ENCODE peak calls at places on chromosomes 12 and 14, in six cellular contexts. R, A, V, Q, W and G are unnamed samples. For H3K4me1, the result is how much of the 10 kb centered on the place peaks cover.

GRCh38 chr14:89171168-89171567 is 245.9 kb downstream of the FOXN3 start:
- DNase-seq in R (no peak), A (no peak), V (no peak), Q (no peak), W (no peak), G (no peak)

GRCh38 chr14:99079061-99079727 is 192.8 kb downstream of the BCL11B start:
- DNase-seq in R (no peak), A (no peak), V (no peak), Q (no peak), W (no peak), G (no peak)

GRCh38 chr12:123049398-123050250 is 69.1 kb downstream of the ARL6IP4 start:
- DNase-seq in R (no peak), A (no peak), V (no peak), Q (no peak), W (no peak), G (no peak)

GRCh38 chr12:52949413-52950331 is 754 bp downstream of the KRT18 start:
- DNase-seq in R (peak), A (no peak), V (no peak), Q (peak), W (peak), G (peak)

GRCh38 chr12:5549011-5549410 is 117.1 kb downstream of the NTF3 start:
- DNase-seq in R (no peak), A (no peak), V (no peak), Q (no peak), W (no peak), G (no peak)

GRCh38 chr14:50967104-50967503 is 22.8 kb upstream of the PYGL start:
- DNase-seq in R (no peak), A (no peak), V (no peak), Q (no peak), W (no peak), G (no peak)

GRCh38 chr12:68971404-68971803 is 38.4 kb upstream of the CPM start:
- DNase-seq in R (no peak), A (no peak), V (no peak), Q (no peak), W (no peak), G (no peak)

GRCh38 chr12:75489187-75489586 is 8.6 kb downstream of the GLIPR1 start:
- DNase-seq in R (no peak), A (no peak), V (no peak), Q (no peak), W (no peak), G (no peak)

GRCh38 chr14:36617824-36618223 is 35.4 kb upstream of the NKX2-8 start:
- DNase-seq in R (no peak), A (no peak), V (no peak), Q (no peak), W (no peak), G (no peak)

GRCh38 chr12:101939856-101940265 is 62.5 kb downstream of the DRAM1 start:
- DNase-seq in R (peak), A (peak), V (peak), Q (no peak), W (no peak), G (peak)

GRCh38 chr14:21317433-21317832 is 37.5 kb downstream of the RPGRIP1 start:
- DNase-seq in R (no peak), A (no peak), V (no peak), Q (no peak), W (no peak), G (no peak)

GRCh38 chr14:23478109-23478698 is 8.7 kb downstream of the NGDN start:
- DNase-seq in R (peak), A (peak), V (no peak), Q (peak), W (no peak), G (peak)

GRCh38 chr12:6872073-6873048 is 742 bp downstream of the SPSB2 start:
- DNase-seq in R (peak), A (peak), V (peak), Q (peak), W (peak), G (peak)

GRCh38 chr12:85765443-85765842 is 70.8 kb downstream of the RASSF9 start:
- DNase-seq in R (no peak), A (no peak), V (no peak), Q (no peak), W (no peak), G (peak)

DNA sequence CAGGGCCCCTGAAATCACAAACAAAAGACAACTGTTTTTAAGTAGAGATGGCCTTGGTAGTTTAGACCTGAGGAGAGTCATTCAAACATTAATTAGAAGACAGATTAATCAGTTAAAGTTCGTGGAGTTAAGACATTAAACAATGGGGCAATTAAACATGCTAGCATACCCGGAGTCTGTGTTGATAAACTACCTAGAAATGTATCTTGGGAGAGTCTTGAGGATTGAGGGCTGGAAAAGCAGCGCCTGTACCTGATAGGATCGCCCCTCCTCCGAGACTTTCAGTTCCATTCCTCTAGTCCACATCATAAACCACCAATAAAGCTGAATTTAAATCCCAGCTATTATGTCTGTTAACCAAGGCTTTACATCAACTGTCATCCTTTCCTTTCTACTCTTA is 1.0 kb upstream of the KRAS start:
- DNase-seq in R (no peak), A (no peak), V (no peak), Q (no peak), W (no peak), G (no peak)
- H3K4me1 ChIP-seq in R (half or more), A (under half), V (under half), Q (under half), W (under half), G (under half)

DNA sequence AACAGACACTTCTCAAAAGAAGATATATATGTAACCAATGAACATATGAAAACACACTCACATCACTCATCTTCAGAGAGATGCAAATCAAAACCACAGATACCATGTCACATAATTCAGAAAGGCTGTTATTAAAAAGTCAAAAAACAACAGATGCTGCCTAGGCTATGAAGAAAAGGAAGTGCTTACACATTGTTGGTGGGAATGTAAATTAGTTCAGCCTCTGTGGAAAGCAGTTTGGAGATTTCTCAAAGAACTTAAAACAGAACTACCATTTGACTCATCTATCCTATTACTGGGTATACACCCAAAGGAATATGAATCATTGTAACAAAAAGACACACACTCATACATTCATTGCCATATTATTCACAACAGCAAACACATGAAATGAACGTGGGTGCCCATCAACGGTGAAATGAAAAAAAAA is 35.1 kb downstream of the EIF2S3B start:
- DNase-seq in R (no peak), A (no peak), V (no peak), Q (no peak), W (no peak), G (no peak)
- H3K27ac ChIP-seq in R (no peak), A (no peak), V (no peak), Q (no peak), W (no peak), G (no peak)

DNA sequence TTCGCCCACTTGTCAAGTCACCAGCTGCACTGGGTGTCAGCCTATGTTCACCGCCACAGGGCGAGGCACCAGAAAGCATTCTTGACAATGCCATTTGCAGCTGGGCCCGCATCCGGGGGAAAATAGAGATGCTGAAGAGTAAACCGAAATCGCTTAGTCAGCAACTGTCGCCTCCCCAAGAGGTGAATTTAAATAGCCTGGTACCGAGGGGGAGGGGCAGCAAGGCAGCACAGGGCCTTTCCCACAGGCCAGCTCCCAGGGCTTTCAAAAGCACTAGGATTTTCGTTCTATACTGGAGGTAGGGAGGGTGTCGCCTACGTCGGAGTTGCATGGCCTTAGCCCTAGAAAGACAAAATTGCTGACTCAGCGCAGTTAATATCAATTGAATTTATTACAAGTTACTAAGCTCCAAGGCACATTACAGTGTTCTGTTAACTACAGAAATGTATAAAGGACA is 4.3 kb downstream of the IRF2BPL start:
- DNase-seq in R (no peak), A (peak), V (no peak), Q (peak), W (no peak), G (peak)
- H3K4me3 ChIP-seq in R (peak), A (no peak), V (peak), Q (peak), W (peak), G (no peak)

GRCh38 chr14:68664225-68664681 is 128.6 kb downstream of the ZFP36L1 start:
- DNase-seq in R (no peak), A (no peak), V (no peak), Q (no peak), W (no peak), G (no peak)
- H3K4me1 ChIP-seq in R (half or more), A (under half), V (under half), Q (half or more), W (under half), G (under half)

GRCh38 chr14:102076793-102077759 is 9.8 kb downstream of the HSP90AA1 start:
- DNase-seq in R (no peak), A (no peak), V (no peak), Q (no peak), W (no peak), G (no peak)

GRCh38 chr14:102078344-102078743 is 8.5 kb downstream of the HSP90AA1 start:
- DNase-seq in R (no peak), A (no peak), V (no peak), Q (no peak), W (no peak), G (no peak)

GRCh38 chr14:102075155-102075554 is 11.7 kb downstream of the HSP90AA1 start:
- DNase-seq in R (no peak), A (no peak), V (no peak), Q (no peak), W (no peak), G (no peak)

GRCh38 chr14:102071283-102071998 is 15.4 kb downstream of the HSP90AA1 start:
- DNase-seq in R (no peak), A (no peak), V (no peak), Q (no peak), W (no peak), G (no peak)

GRCh38 chr14:102074415-102074964 is 12.4 kb downstream of the HSP90AA1 start:
- DNase-seq in R (no peak), A (no peak), V (no peak), Q (no peak), W (no peak), G (no peak)
- H3K27ac ChIP-seq in R (no peak), A (no peak), V (no peak), Q (no peak), W (no peak), G (no peak)

GRCh38 chr14:68522510-68523325 is 270.1 kb downstream of the ZFP36L1 start:
- DNase-seq in R (no peak), A (no peak), V (peak), Q (no peak), W (no peak), G (no peak)
- H3K4me3 ChIP-seq in R (no peak), A (no peak), V (no peak), Q (no peak), W (no peak), G (no peak)

DNA sequence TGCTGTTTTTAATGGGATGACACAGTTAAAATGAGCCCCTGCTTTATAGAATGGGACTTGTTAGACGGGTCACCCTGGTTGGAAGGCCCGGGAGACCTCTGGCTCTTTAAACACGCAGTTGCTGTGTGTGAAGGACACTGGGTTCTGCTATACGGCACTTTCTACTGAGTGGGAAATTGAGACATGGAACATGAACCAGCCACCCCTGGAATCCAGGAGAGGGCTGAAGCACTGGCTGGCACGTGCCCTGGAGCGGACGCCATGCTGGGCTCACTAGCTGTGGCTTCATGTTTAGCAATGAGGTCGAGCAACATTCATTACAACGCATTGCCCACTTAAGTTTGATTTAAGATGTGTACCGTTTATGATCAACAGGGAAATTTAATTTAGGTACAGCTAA is 23.9 kb downstream of the CACNA1C start:
- DNase-seq in R (no peak), A (no peak), V (no peak), Q (no peak), W (no peak), G (no peak)
- H3K4me1 ChIP-seq in R (under half), A (under half), V (under half), Q (under half), W (under half), G (under half)

DNA sequence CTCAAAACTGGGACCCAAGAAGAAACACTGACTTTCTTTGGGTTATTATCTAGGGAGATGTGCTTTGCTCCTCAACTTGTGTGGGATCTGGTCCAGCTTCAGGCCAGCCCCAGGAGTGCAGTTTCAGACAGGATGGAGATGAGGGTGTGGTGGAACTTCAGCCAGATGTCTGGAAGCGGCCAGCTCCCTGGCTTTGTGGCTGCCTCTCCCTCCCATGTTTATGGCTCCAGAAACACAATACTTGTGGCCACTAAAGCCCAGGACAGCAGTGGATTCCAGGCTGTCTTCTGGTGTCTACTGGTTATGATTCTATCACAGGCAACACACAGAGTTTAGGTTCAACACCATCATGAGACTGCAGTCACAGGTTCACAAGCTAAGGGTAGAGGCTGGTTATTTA is 44.2 kb upstream of the EMP1 start:
- DNase-seq in R (no peak), A (no peak), V (no peak), Q (no peak), W (no peak), G (no peak)
- H3K27ac ChIP-seq in R (no peak), A (no peak), V (no peak), Q (no peak), W (no peak), G (no peak)

GRCh38 chr12:70365398-70365647 is 767 bp upstream of the KCNMB4 start:
- DNase-seq in R (no peak), A (no peak), V (no peak), Q (no peak), W (no peak), G (no peak)

GRCh38 chr12:70365648-70366518 is at the start of gene KCNMB4:
- DNase-seq in R (peak), A (peak), V (peak), Q (peak), W (peak), G (peak)

GRCh38 chr12:70366581-70367267 is 634 bp downstream of the KCNMB4 start:
- DNase-seq in R (peak), A (peak), V (peak), Q (peak), W (peak), G (peak)

GRCh38 chr12:70367268-70368141 is 1.4 kb downstream of the KCNMB4 start:
- DNase-seq in R (no peak), A (no peak), V (peak), Q (no peak), W (no peak), G (no peak)

DNA sequence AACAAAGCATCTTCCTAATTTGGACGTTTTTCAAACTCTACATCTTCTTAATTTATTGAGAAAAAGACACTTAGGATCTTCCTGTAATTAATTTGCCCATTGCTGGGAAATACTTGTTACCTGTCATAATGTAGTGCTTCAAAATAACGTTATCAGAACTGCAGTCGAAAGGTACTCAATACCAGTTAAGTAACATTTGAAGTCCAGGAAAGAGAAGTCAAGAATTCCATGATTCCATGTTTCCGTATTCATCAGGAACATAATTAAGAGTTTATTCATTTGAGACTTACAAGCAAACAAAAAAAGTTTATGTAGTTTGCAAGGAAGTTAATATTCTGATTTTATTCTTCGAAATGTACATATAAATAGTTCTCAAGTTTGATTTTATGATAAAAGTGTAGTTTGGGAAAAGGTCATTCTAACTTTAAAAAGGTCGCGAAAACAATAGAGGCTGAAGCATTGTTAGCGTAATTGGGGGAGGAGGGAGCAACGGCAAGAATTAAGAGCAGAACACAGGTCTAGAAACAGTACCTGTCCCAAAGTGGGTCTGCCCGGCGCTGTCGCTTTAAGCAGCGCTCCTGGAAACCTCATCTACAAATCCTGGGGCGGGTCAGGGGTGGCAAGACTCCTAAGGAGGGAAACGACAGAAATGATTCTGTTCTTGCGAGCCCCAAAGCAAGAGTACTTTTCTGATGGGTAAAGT is 1.2 kb upstream of the KCNMB4 start:
- DNase-seq in R (no peak), A (no peak), V (peak), Q (no peak), W (no peak), G (no peak)
- H3K4me3 ChIP-seq in R (peak), A (peak), V (peak), Q (peak), W (peak), G (no peak)

GRCh38 chr12:56299308-56299852 is 750 bp downstream of the CS start:
- DNase-seq in R (no peak), A (peak), V (no peak), Q (no peak), W (no peak), G (no peak)

GRCh38 chr12:56298828-56299227 is 1.3 kb downstream of the CS start:
- DNase-seq in R (no peak), A (no peak), V (no peak), Q (no peak), W (peak), G (no peak)

GRCh38 chr12:56296207-56296785 is 3.8 kb downstream of the CS start:
- DNase-seq in R (no peak), A (no peak), V (no peak), Q (no peak), W (peak), G (no peak)

GRCh38 chr12:56299853-56300643 is at the start of gene CS:
- DNase-seq in R (peak), A (peak), V (peak), Q (peak), W (peak), G (peak)

DNA sequence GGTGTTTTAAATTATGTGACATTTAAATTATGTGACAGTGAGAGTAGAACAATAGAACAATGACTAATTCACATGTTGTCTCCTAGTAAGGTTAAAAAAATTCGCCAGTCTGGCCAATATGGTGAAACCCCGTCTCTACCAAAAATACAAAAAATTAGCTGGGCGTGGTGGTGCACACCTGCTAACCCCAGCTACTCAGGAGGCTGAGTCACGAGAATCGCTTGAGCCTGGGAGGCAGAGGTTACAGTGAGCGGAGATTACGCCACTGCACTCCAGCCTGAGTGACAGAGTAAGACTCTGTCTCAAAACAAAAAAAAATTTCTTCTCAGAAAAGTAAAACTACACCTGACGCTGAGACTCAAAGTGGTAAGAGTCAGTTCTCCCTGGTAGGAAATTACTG is 2.7 kb downstream of the CS start:
- DNase-seq in R (no peak), A (no peak), V (no peak), Q (no peak), W (peak), G (no peak)
- H3K4me1 ChIP-seq in R (half or more), A (under half), V (under half), Q (half or more), W (under half), G (under half)